ENCODE peak calls at places on chromosomes 6 and 20, in six cellular contexts. Z is A549, I is H1, P is K562, F is HepG2, R is SK-N-SH. H is an unnamed sample.

GRCh38 chr20:18263723-18264122 is 24.6 kb upstream of the ZNF133 start:
- DNase-seq in Z (peak; percentile 34), I (no peak), P (no peak), F (peak; percentile 39), R (no peak), H (no peak)

GRCh38 chr6:88220493-88220892 is 54.3 kb upstream of the CNR1 start:
- DNase-seq in Z (peak; percentile 2), I (no peak), P (peak; percentile 37), F (peak; percentile 2), R (no peak), H (no peak)

GRCh38 chr6:24064106-24064505 is 61.9 kb upstream of the NRSN1 start:
- DNase-seq in Z (peak; percentile 18), I (no peak), P (peak; percentile 6), F (peak; percentile 62), R (peak; percentile 21), H (no peak)

GRCh38 chr20:48275325-48275724 is 490.0 kb upstream of the SULF2 start:
- DNase-seq in Z (no peak), I (no peak), P (no peak), F (no peak), R (no peak), H (no peak)

GRCh38 chr20:41391587-41392001 is 25.0 kb upstream of the EMILIN3 start:
- DNase-seq in Z (no peak), I (no peak), P (no peak), F (no peak), R (no peak), H (no peak)

GRCh38 chr20:58086763-58087566 is 141.5 kb downstream of the ANKRD60 start:
- DNase-seq in Z (peak; percentile 57), I (peak; percentile 67), P (peak; percentile 43), F (peak; percentile 51), R (peak; percentile 76), H (no peak)

GRCh38 chr6:40457261-40457660 is 129.9 kb downstream of the LRFN2 start:
- DNase-seq in Z (no peak), I (no peak), P (no peak), F (no peak), R (no peak), H (no peak)

GRCh38 chr6:45421700-45422540 is 44.2 kb upstream of the SUPT3H start:
- DNase-seq in Z (peak; percentile 42), I (peak; percentile 71), P (peak; percentile 62), F (peak; percentile 16), R (peak; percentile 76), H (no peak)

GRCh38 chr6:107318100-107318736 is 141.1 kb downstream of the PDSS2 start:
- DNase-seq in Z (peak; percentile 52), I (peak; percentile 51), P (peak; percentile 74), F (peak; percentile 44), R (peak; percentile 64), H (peak; percentile 7)

GRCh38 chr20:32139947-32140346 is 30.4 kb downstream of the TM9SF4 start:
- DNase-seq in Z (no peak), I (no peak), P (no peak), F (no peak), R (no peak), H (peak; percentile 53)

GRCh38 chr6:100261486-100261885 is 203.2 kb downstream of the SIM1 start:
- DNase-seq in Z (no peak), I (no peak), P (no peak), F (no peak), R (no peak), H (no peak)

GRCh38 chr6:2793491-2794151 is 28.4 kb downstream of the WRNIP1 start:
- DNase-seq in Z (no peak), I (no peak), P (no peak), F (no peak), R (no peak), H (no peak)

GRCh38 chr6:133062702-133063319 is 178.3 kb upstream of the EYA4 start:
- DNase-seq in Z (no peak), I (no peak), P (no peak), F (no peak), R (no peak), H (no peak)

GRCh38 chr20:51886891-51887608 is 84.7 kb upstream of the SALL4 start:
- DNase-seq in Z (no peak), I (no peak), P (no peak), F (no peak), R (no peak), H (no peak)

GRCh38 chr6:36914227-36914794 is 28.6 kb downstream of the C6orf89 start:
- DNase-seq in Z (peak; percentile 68), I (peak; percentile 80), P (no peak), F (peak; percentile 85), R (no peak), H (no peak)

GRCh38 chr20:20710847-20711315 is 1.6 kb downstream of the RALGAPA2 start:
- DNase-seq in Z (no peak), I (no peak), P (peak; percentile 23), F (peak; percentile 90), R (no peak), H (no peak)

GRCh38 chr6:7390218-7390878 is 740 bp downstream of the RIOK1 start:
- DNase-seq in Z (no peak), I (no peak), P (peak; percentile 24), F (no peak), R (no peak), H (no peak)

GRCh38 chr20:46709459-46710148 is at the start of gene SLC2A10:
- DNase-seq in Z (no peak), I (peak; percentile 78), P (peak; percentile 46), F (peak; percentile 53), R (peak; percentile 87), H (no peak)
- TF ChIP-seq CHD2 in Z (no peak), I (no peak), P (no peak), F (no peak), R (no peak), H (no peak)

DNA sequence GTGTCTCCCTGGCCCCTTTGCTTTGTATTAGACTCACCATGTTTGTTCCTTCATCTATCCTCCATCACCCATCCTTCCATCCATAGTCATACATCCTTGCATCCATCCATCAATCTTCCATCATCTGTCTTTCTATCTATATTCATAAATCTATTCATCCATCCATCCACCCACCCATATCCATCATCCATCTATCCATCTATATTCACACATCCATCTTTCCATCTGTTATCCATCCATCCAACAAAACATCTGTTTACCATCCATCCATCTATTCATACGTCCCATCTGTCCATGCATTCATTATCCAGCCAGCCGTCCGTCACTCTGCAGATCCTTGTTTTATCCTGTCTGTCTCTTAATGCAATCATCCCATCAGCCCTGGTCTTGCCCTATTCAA is 10.6 kb downstream of the DDR1 start:
- DNase-seq in Z (no peak), I (no peak), P (no peak), F (no peak), R (no peak), H (no peak)
- TF ChIP-seq CHD2 in Z (no peak), I (no peak), P (no peak), F (no peak), R (no peak), H (no peak)

DNA sequence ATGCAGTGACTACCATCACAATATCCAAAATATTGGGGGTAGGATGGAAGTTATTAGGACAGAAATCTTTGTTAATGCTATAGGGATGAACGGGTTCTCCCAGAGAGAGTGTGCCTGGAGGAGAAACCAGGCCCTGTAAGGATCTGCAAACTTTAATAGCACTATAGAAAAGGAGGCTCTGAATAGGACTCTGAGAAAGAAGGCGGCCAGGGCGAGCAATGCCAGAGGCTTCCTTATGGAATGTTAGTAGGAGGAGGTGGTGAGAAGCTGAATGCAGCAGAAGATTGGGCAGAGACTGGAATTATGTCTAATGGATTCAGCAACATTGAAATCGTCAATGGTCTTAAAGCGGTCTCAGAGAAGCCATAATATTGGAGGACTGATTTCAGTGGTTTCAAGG is 84.6 kb upstream of the SYNDIG1 start:
- DNase-seq in Z (no peak), I (no peak), P (no peak), F (no peak), R (no peak), H (no peak)
- TF ChIP-seq CHD2 in Z (no peak), I (no peak), P (no peak), F (no peak), R (no peak), H (no peak)

GRCh38 chr20:10110151-10110550 is 75.4 kb downstream of the ANKEF1 start:
- DNase-seq in Z (no peak), I (no peak), P (no peak), F (no peak), R (no peak), H (no peak)

GRCh38 chr20:10109621-10110020 is 74.8 kb downstream of the ANKEF1 start:
- DNase-seq in Z (no peak), I (no peak), P (no peak), F (no peak), R (no peak), H (no peak)

GRCh38 chr20:10113746-10114145 is 79.0 kb downstream of the ANKEF1 start:
- DNase-seq in Z (no peak), I (no peak), P (no peak), F (no peak), R (no peak), H (no peak)

GRCh38 chr20:10114598-10114997 is 79.8 kb downstream of the ANKEF1 start:
- DNase-seq in Z (no peak), I (no peak), P (no peak), F (no peak), R (no peak), H (no peak)

GRCh38 chr20:10111144-10111771 is 76.5 kb downstream of the ANKEF1 start:
- DNase-seq in Z (no peak), I (no peak), P (no peak), F (peak; percentile 15), R (no peak), H (no peak)
- TF ChIP-seq CHD2 in Z (no peak), I (no peak), P (no peak), F (no peak), R (no peak), H (no peak)

GRCh38 chr20:25100914-25101313 is 19.0 kb upstream of the VSX1 start:
- DNase-seq in Z (no peak), I (peak; percentile 24), P (no peak), F (no peak), R (no peak), H (no peak)
- TF ChIP-seq CHD2 in Z (no peak), I (no peak), P (no peak), F (no peak), R (no peak), H (no peak)